ENCODE peak calls at places on chromosomes 1 and 21, in five cellular contexts. C is CD4-positive, CD25-positive, alpha-beta regulatory T cell; O is body of pancreas; J is CD4-positive, alpha-beta T cell; V is fibroblast of lung. R is an unnamed sample. For H3K9me3, the result is how much of the 10 kb centered on the place peaks cover.

GRCh38 chr1:20584890-20585289 is 4.0 kb upstream of the CDA start:
- DNase-seq in J (no peak), V (peak), O (no peak), C (no peak), R (no peak)

GRCh38 chr1:61635529-61635928 is 89.4 kb downstream of the TM2D1 start:
- DNase-seq in C (no peak), V (no peak), J (no peak), O (no peak), R (no peak)

GRCh38 chr1:178869114-178869697 is 1.7 kb downstream of the ANGPTL1 start:
- DNase-seq in O (no peak), C (no peak), J (no peak), V (peak), R (no peak)

GRCh38 chr1:6770727-6771567 is 14.3 kb upstream of the CAMTA1 start:
- DNase-seq in V (peak), J (no peak), C (no peak), O (no peak), R (no peak)

GRCh38 chr1:89757532-89757931 is 63.3 kb upstream of the LRRC8D start:
- DNase-seq in V (no peak), C (no peak), J (peak), O (no peak), R (peak)

GRCh38 chr1:152410599-152410998 is 3.5 kb downstream of the CRNN start:
- DNase-seq in O (peak), J (no peak), C (no peak), V (peak), R (peak)

GRCh38 chr1:150813028-150813707 is 5.1 kb upstream of the CTSK start:
- DNase-seq in J (no peak), O (peak), C (no peak), V (peak), R (peak)

GRCh38 chr1:66542811-66543767 is 9.1 kb downstream of the SGIP1 start:
- DNase-seq in J (no peak), C (no peak), V (peak), O (peak), R (no peak)

GRCh38 chr1:153626929-153627796 is at the start of gene S100A13:
- DNase-seq in V (peak), J (no peak), C (no peak), O (peak), R (peak)

GRCh38 chr21:25983745-25984144 is 186.8 kb downstream of the APP start:
- DNase-seq in V (no peak), O (no peak), C (no peak), J (no peak), R (no peak)

GRCh38 chr21:42320791-42321190 is 5.6 kb upstream of the TFF3 start:
- DNase-seq in O (no peak), J (no peak), V (no peak), C (no peak), R (no peak)

GRCh38 chr1:204583909-204584632 is 67.9 kb downstream of the MDM4 start:
- DNase-seq in V (no peak), O (peak), J (no peak), C (no peak), R (no peak)

GRCh38 chr1:165290143-165290542 is 66.4 kb downstream of the LMX1A start:
- DNase-seq in O (no peak), V (peak), C (no peak), J (no peak), R (no peak)
- H3K9me3 ChIP-seq in O (under half), V (under half), C (under half), J (under half), R (under half)

GRCh38 chr1:29811727-29812396 is 575.5 kb downstream of the PTPRU start:
- DNase-seq in C (no peak), J (peak), V (no peak), O (no peak), R (no peak)

GRCh38 chr1:29809446-29810120 is 573.3 kb downstream of the PTPRU start:
- DNase-seq in V (no peak), O (no peak), J (peak), C (no peak), R (no peak)

GRCh38 chr1:29812397-29813135 is 576.2 kb downstream of the PTPRU start:
- DNase-seq in J (peak), C (no peak), V (no peak), O (no peak), R (no peak)

GRCh38 chr1:29810121-29811120 is 574.1 kb downstream of the PTPRU start:
- DNase-seq in C (no peak), J (peak), O (no peak), V (no peak), R (no peak)

DNA sequence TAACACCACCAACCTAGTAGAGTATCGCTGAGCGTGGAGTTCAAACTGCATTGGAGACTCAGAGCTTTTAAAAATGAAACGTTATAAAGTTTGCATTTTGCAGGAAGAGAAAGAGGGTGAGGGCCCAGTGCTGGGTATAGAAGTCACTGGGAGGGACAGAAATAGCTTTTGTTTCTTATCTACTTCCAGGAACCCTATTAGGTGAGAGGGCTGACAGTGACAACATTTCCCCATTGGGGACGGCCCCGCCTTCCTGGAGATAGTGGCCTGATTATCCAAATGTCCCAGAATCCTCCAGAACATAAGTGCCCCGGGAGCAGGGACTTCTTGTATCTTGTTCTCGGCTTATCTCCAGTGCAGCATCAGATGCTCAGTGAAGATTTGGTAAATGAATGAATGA is 574.9 kb downstream of the PTPRU start:
- DNase-seq in O (no peak), V (no peak), C (no peak), J (no peak), R (no peak)
- H3K9me3 ChIP-seq in O (under half), V (under half), C (under half), J (under half), R (under half)

GRCh38 chr21:44615466-44615865 is 3.6 kb downstream of the KRTAP10-8 start:
- DNase-seq in V (no peak), J (no peak), C (no peak), O (no peak), R (no peak)

GRCh38 chr21:44613386-44614155 is 1.7 kb downstream of the KRTAP10-8 start:
- DNase-seq in O (no peak), C (no peak), J (no peak), V (no peak), R (no peak)

GRCh38 chr21:44614161-44614631 is 2.3 kb downstream of the KRTAP10-8 start:
- DNase-seq in C (no peak), V (no peak), O (no peak), J (no peak), R (no peak)

GRCh38 chr21:44615881-44616590 is 4.2 kb downstream of the KRTAP10-8 start:
- DNase-seq in V (no peak), J (no peak), C (no peak), O (no peak), R (no peak)

GRCh38 chr21:44614961-44615391 is 3.1 kb downstream of the KRTAP10-8 start:
- DNase-seq in O (no peak), V (no peak), C (no peak), J (no peak), R (no peak)
- H3K9me3 ChIP-seq in O (under half), V (under half), C (under half), J (under half), R (under half)

GRCh38 chr1:49841767-49842166 is 182.0 kb downstream of the AGBL4 start:
- DNase-seq in O (no peak), J (no peak), V (no peak), C (no peak), R (no peak)

GRCh38 chr1:49842596-49842995 is 181.2 kb downstream of the AGBL4 start:
- DNase-seq in V (no peak), J (no peak), C (no peak), O (no peak), R (no peak)
- H3K9me3 ChIP-seq in V (under half), J (under half), C (under half), O (under half), R (under half)

GRCh38 chr1:39852214-39852791 is 31.0 kb downstream of the TRIT1 start:
- DNase-seq in V (no peak), J (no peak), O (peak), C (no peak), R (no peak)
- H3K9me3 ChIP-seq in V (under half), J (under half), O (under half), C (under half), R (under half)

R was measured in lower lobe of right lung.